ENCODE peak calls at places on chromosomes 4 and X, in six cellular contexts. One of them, this sample, is unnamed.

GRCh38 chr4:79184461-79184860 is 141.4 kb downstream of the NAA11 start:
- DNase-seq in keratinocyte: no peak
- DNase-seq in GM03348: no peak
- DNase-seq in GM12891: no peak
- DNase-seq in RPMI7951: no peak
- DNase-seq in EL: no peak
- DNase-seq in this sample: no peak

GRCh38 chrX:629230-630006 is 1.2 kb upstream of the SHOX start:
- DNase-seq in keratinocyte: no peak
- DNase-seq in RPMI7951: no peak
- DNase-seq in GM03348: no peak
- DNase-seq in EL: no peak
- DNase-seq in GM12891: no peak
- DNase-seq in this sample: no peak

GRCh38 chrX:40244980-40245379 is 147.2 kb upstream of the BCOR start:
- DNase-seq in RPMI7951: peak
- DNase-seq in EL: no peak
- DNase-seq in keratinocyte: no peak
- DNase-seq in GM12891: no peak
- DNase-seq in GM03348: no peak
- DNase-seq in this sample: no peak

GRCh38 chrX:24026403-24026801 is 584 bp downstream of the KLHL15 start:
- DNase-seq in keratinocyte: no peak
- DNase-seq in EL: no peak
- DNase-seq in GM12891: no peak
- DNase-seq in RPMI7951: peak
- DNase-seq in GM03348: peak
- DNase-seq in this sample: no peak

GRCh38 chr4:120517966-120518365 is 404.6 kb downstream of the PRDM5 start:
- DNase-seq in GM12891: no peak
- DNase-seq in RPMI7951: peak
- DNase-seq in GM03348: peak
- DNase-seq in keratinocyte: no peak
- DNase-seq in EL: peak
- DNase-seq in this sample: no peak

GRCh38 chr4:183636923-183637322 is 22.1 kb downstream of the RWDD4 start:
- DNase-seq in GM03348: no peak
- DNase-seq in EL: no peak
- DNase-seq in GM12891: no peak
- DNase-seq in keratinocyte: no peak
- DNase-seq in RPMI7951: no peak
- DNase-seq in this sample: no peak

GRCh38 chr4:180669637-180670036 is 1573.6 kb upstream of the TENM3 start:
- DNase-seq in keratinocyte: no peak
- DNase-seq in EL: no peak
- DNase-seq in GM12891: no peak
- DNase-seq in GM03348: no peak
- DNase-seq in RPMI7951: no peak
- DNase-seq in this sample: no peak

GRCh38 chr4:140672366-140672765 is 83.8 kb downstream of the TBC1D9 start:
- DNase-seq in GM03348: no peak
- DNase-seq in EL: no peak
- DNase-seq in RPMI7951: no peak
- DNase-seq in keratinocyte: no peak
- DNase-seq in GM12891: no peak
- DNase-seq in this sample: no peak

GRCh38 chr4:133618963-133619362 is 469.9 kb downstream of the PCDH10 start:
- DNase-seq in GM12891: no peak
- DNase-seq in GM03348: no peak
- DNase-seq in RPMI7951: no peak
- DNase-seq in keratinocyte: no peak
- DNase-seq in EL: peak
- DNase-seq in this sample: no peak

GRCh38 chr4:84932462-84932861 is 34.0 kb downstream of the WDFY3 start:
- DNase-seq in keratinocyte: no peak
- DNase-seq in GM12891: no peak
- DNase-seq in RPMI7951: no peak
- DNase-seq in GM03348: no peak
- DNase-seq in EL: no peak
- DNase-seq in this sample: no peak

GRCh38 chrX:120840826-120841225 is 34.8 kb downstream of the CT47B1 start:
- DNase-seq in keratinocyte: no peak
- DNase-seq in RPMI7951: peak
- DNase-seq in EL: peak
- DNase-seq in GM03348: peak
- DNase-seq in GM12891: no peak
- DNase-seq in this sample: no peak

GRCh38 chr4:80918004-80918403 is 112.5 kb upstream of the BMP3 start:
- DNase-seq in GM12891: no peak
- DNase-seq in GM03348: peak
- DNase-seq in EL: no peak
- DNase-seq in RPMI7951: no peak
- DNase-seq in keratinocyte: no peak
- DNase-seq in this sample: no peak

GRCh38 chrX:24426340-24426913 is 38.7 kb upstream of the PDK3 start:
- DNase-seq in keratinocyte: peak
- DNase-seq in GM03348: no peak
- DNase-seq in EL: peak
- DNase-seq in GM12891: no peak
- DNase-seq in RPMI7951: peak
- DNase-seq in this sample: no peak

GRCh38 chr4:8236141-8236919 is 33.2 kb upstream of the HTRA3 start:
- DNase-seq in GM12891: no peak
- DNase-seq in EL: no peak
- DNase-seq in RPMI7951: no peak
- DNase-seq in GM03348: no peak
- DNase-seq in keratinocyte: no peak
- DNase-seq in this sample: no peak

GRCh38 chr4:41028392-41029076 is 185.8 kb downstream of the APBB2 start:
- DNase-seq in GM12891: no peak
- DNase-seq in GM03348: no peak
- DNase-seq in keratinocyte: no peak
- DNase-seq in RPMI7951: peak
- DNase-seq in EL: no peak
- DNase-seq in this sample: no peak

GRCh38 chrX:3638280-3638873 is 75.1 kb downstream of the PRKX start:
- DNase-seq in keratinocyte: no peak
- DNase-seq in RPMI7951: peak
- DNase-seq in EL: peak
- DNase-seq in GM03348: peak
- DNase-seq in GM12891: no peak
- DNase-seq in this sample: peak

GRCh38 chr4:60019180-60019579 is 1180.9 kb upstream of the ADGRL3 start:
- DNase-seq in keratinocyte: no peak
- DNase-seq in GM12891: no peak
- DNase-seq in GM03348: no peak
- DNase-seq in RPMI7951: no peak
- DNase-seq in EL: no peak
- DNase-seq in this sample: no peak

GRCh38 chr4:159639924-159640323 is 537.0 kb downstream of the RAPGEF2 start:
- DNase-seq in RPMI7951: no peak
- DNase-seq in keratinocyte: no peak
- DNase-seq in EL: no peak
- DNase-seq in GM12891: no peak
- DNase-seq in GM03348: no peak
- DNase-seq in this sample: no peak

GRCh38 chrX:151698485-151698884 is 3.2 kb downstream of the PRRG3 start:
- DNase-seq in GM12891: no peak
- DNase-seq in GM03348: no peak
- DNase-seq in EL: no peak
- DNase-seq in RPMI7951: no peak
- DNase-seq in keratinocyte: no peak
- DNase-seq in this sample: no peak

GRCh38 chr4:41072021-41072777 is 142.1 kb downstream of the APBB2 start:
- DNase-seq in EL: peak
- DNase-seq in GM12891: no peak
- DNase-seq in keratinocyte: no peak
- DNase-seq in GM03348: no peak
- DNase-seq in RPMI7951: peak
- DNase-seq in this sample: no peak

GRCh38 chr4:72900952-72901351 is 168.6 kb downstream of the COX18 start:
- DNase-seq in GM12891: no peak
- DNase-seq in keratinocyte: no peak
- DNase-seq in GM03348: peak
- DNase-seq in RPMI7951: peak
- DNase-seq in EL: peak
- DNase-seq in this sample: no peak

GRCh38 chr4:84403656-84404055 is 95.4 kb downstream of the NKX6-1 start:
- DNase-seq in EL: no peak
- DNase-seq in GM03348: no peak
- DNase-seq in RPMI7951: peak
- DNase-seq in keratinocyte: no peak
- DNase-seq in GM12891: no peak
- DNase-seq in this sample: no peak

GRCh38 chr4:138487217-138487616 is 245.1 kb upstream of the SLC7A11 start:
- DNase-seq in GM03348: no peak
- DNase-seq in keratinocyte: no peak
- DNase-seq in GM12891: no peak
- DNase-seq in EL: no peak
- DNase-seq in RPMI7951: no peak
- DNase-seq in this sample: no peak

GRCh38 chrX:150478496-150479492 is 89.6 kb upstream of the MTM1 start:
- DNase-seq in GM03348: no peak
- DNase-seq in EL: no peak
- DNase-seq in keratinocyte: no peak
- DNase-seq in GM12891: no peak
- DNase-seq in RPMI7951: no peak
- DNase-seq in this sample: no peak

GRCh38 chr4:108060164-108060563 is 70.5 kb downstream of the HADH start:
- DNase-seq in RPMI7951: peak
- DNase-seq in GM03348: peak
- DNase-seq in GM12891: no peak
- DNase-seq in keratinocyte: no peak
- DNase-seq in EL: peak
- DNase-seq in this sample: no peak

GRCh38 chr4:1375761-1376322 is 28.8 kb downstream of the UVSSA start:
- DNase-seq in keratinocyte: no peak
- DNase-seq in GM03348: no peak
- DNase-seq in GM12891: no peak
- DNase-seq in RPMI7951: no peak
- DNase-seq in EL: no peak
- DNase-seq in this sample: no peak

GRCh38 chr4:8156617-8157016 is 2.0 kb downstream of the ABLIM2 start:
- DNase-seq in GM12891: no peak
- DNase-seq in keratinocyte: no peak
- DNase-seq in EL: no peak
- DNase-seq in RPMI7951: no peak
- DNase-seq in GM03348: no peak
- DNase-seq in this sample: no peak

GRCh38 chr4:105659190-105659589 is 49.3 kb downstream of the INTS12 start:
- DNase-seq in EL: no peak
- DNase-seq in GM12891: no peak
- DNase-seq in keratinocyte: no peak
- DNase-seq in RPMI7951: no peak
- DNase-seq in GM03348: no peak
- DNase-seq in this sample: no peak

GRCh38 chr4:6906046-6906445 is 3.6 kb upstream of the TBC1D14 start:
- DNase-seq in EL: no peak
- DNase-seq in RPMI7951: no peak
- DNase-seq in GM03348: no peak
- DNase-seq in keratinocyte: no peak
- DNase-seq in GM12891: no peak
- DNase-seq in this sample: no peak

GRCh38 chr4:38675167-38676121 is 11.4 kb downstream of the KLF3 start:
- DNase-seq in GM03348: peak
- DNase-seq in GM12891: peak
- DNase-seq in keratinocyte: no peak
- DNase-seq in RPMI7951: peak
- DNase-seq in EL: peak
- DNase-seq in this sample: no peak

GRCh38 chr4:23934915-23935314 is 45.1 kb upstream of the PPARGC1A start:
- DNase-seq in GM03348: peak
- DNase-seq in keratinocyte: no peak
- DNase-seq in RPMI7951: peak
- DNase-seq in GM12891: no peak
- DNase-seq in EL: peak
- DNase-seq in this sample: no peak

GRCh38 chr4:54484361-54484760 is 173.4 kb upstream of the KIT start:
- DNase-seq in RPMI7951: no peak
- DNase-seq in GM03348: no peak
- DNase-seq in GM12891: no peak
- DNase-seq in keratinocyte: peak
- DNase-seq in EL: no peak
- DNase-seq in this sample: no peak

GRCh38 chr4:35649784-35650183 is 594.5 kb downstream of the ARAP2 start:
- DNase-seq in RPMI7951: no peak
- DNase-seq in GM03348: no peak
- DNase-seq in keratinocyte: no peak
- DNase-seq in GM12891: no peak
- DNase-seq in EL: no peak
- DNase-seq in this sample: no peak

GRCh38 chrX:10415704-10416001 is 204.7 kb downstream of the MID1 start:
- DNase-seq in GM03348: peak
- DNase-seq in GM12891: no peak
- DNase-seq in RPMI7951: peak
- DNase-seq in EL: peak
- DNase-seq in keratinocyte: no peak
- DNase-seq in this sample: no peak

GRCh38 chrX:9888953-9889470 is 78.1 kb upstream of the CLDN34 start:
- DNase-seq in GM12891: no peak
- DNase-seq in EL: peak
- DNase-seq in GM03348: no peak
- DNase-seq in RPMI7951: no peak
- DNase-seq in keratinocyte: no peak
- DNase-seq in this sample: no peak

GRCh38 chrX:123988423-123989116 is 27.1 kb downstream of the STAG2 start:
- DNase-seq in EL: no peak
- DNase-seq in GM03348: no peak
- DNase-seq in RPMI7951: no peak
- DNase-seq in GM12891: no peak
- DNase-seq in keratinocyte: no peak
- DNase-seq in this sample: no peak

GRCh38 chr4:151169223-151169622 is 69.8 kb downstream of the RPS3A start:
- DNase-seq in EL: peak
- DNase-seq in RPMI7951: peak
- DNase-seq in keratinocyte: no peak
- DNase-seq in GM03348: peak
- DNase-seq in GM12891: no peak
- DNase-seq in this sample: no peak

GRCh38 chr4:99947190-99947578 is 766 bp upstream of the DNAJB14 start:
- DNase-seq in EL: no peak
- DNase-seq in GM12891: no peak
- DNase-seq in RPMI7951: no peak
- DNase-seq in GM03348: no peak
- DNase-seq in keratinocyte: no peak
- DNase-seq in this sample: no peak

GRCh38 chr4:3638080-3638715 is 106.0 kb upstream of the LRPAP1 start:
- DNase-seq in GM12891: no peak
- DNase-seq in keratinocyte: no peak
- DNase-seq in GM03348: no peak
- DNase-seq in EL: no peak
- DNase-seq in RPMI7951: no peak
- DNase-seq in this sample: no peak

This sample was measured in GM12892.